ENCODE peak calls at places on chromosomes 3 and 15, in four cellular contexts. J is A549, X is SK-N-SH, C is GM12878. T is an unnamed sample.

GRCh38 chr3:130896101-130896500 is 2.2 kb downstream of the ATP2C1 start:
- DNase-seq in J (no peak), X (no peak), C (no peak), T (no peak)

GRCh38 chr3:136659253-136659652 is 92.9 kb downstream of the STAG1 start:
- DNase-seq in J (peak), C (no peak), X (peak), T (no peak)

GRCh38 chr3:137065381-137065780 is 107.6 kb downstream of the IL20RB start:
- DNase-seq in J (no peak), X (no peak), C (no peak), T (no peak)

GRCh38 chr15:93382196-93382820 is 293.3 kb upstream of the RGMA start:
- DNase-seq in X (no peak), C (no peak), J (no peak), T (no peak)

GRCh38 chr3:192751148-192751547 is 23.8 kb upstream of the FGF12 start:
- DNase-seq in J (no peak), X (no peak), C (no peak), T (no peak)

GRCh38 chr3:182533394-182533793 is 259.9 kb upstream of the ATP11B start:
- DNase-seq in C (no peak), X (no peak), J (peak), T (peak)

GRCh38 chr3:193831495-193832455 is 238.8 kb downstream of the OPA1 start:
- DNase-seq in X (no peak), J (no peak), C (peak), T (no peak)

GRCh38 chr3:29291262-29291981 is 10.6 kb downstream of the RBMS3 start:
- DNase-seq in X (no peak), J (no peak), C (no peak), T (peak)

GRCh38 chr15:63350178-63350621 is 31.4 kb downstream of the CA12 start:
- DNase-seq in J (no peak), C (no peak), X (no peak), T (no peak)

GRCh38 chr3:29186131-29186599 is 94.7 kb upstream of the RBMS3 start:
- DNase-seq in C (no peak), X (no peak), J (peak), T (no peak)

GRCh38 chr3:130607553-130608154 is 90.7 kb downstream of the COL6A6 start:
- DNase-seq in C (no peak), X (no peak), J (no peak), T (no peak)

GRCh38 chr15:39783244-39783820 is 691 bp upstream of the FSIP1 start:
- DNase-seq in J (no peak), C (no peak), X (no peak), T (no peak)

GRCh38 chr3:129658156-129658843 is 51.8 kb upstream of the PLXND1 start:
- DNase-seq in C (no peak), J (no peak), X (no peak), T (peak)

GRCh38 chr3:179148446-179149238 is 485 bp downstream of the PIK3CA start:
- DNase-seq in X (peak), C (no peak), J (peak), T (peak)

DNA sequence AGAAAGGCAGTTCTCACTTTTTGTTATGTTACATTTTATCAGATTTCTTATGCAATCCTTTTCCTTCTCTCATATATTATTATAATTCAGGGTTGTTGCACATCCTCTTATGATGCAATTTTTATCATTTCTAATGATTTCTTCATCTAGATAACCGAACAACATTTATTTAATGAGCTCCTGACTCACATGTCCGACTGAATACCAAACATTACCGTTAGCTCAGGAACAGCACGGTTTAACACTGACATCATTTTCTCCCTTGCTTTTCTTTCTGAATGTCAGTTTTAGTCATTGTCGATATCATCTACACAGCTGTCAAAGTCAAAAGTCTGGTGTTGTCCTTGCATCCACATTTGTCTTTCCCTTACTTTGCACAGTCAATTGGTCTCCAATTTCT is 199.2 kb downstream of the BCHE start:
- DNase-seq in J (no peak), X (no peak), C (no peak), T (no peak)
- TF ChIP-seq PBX3 in J (no peak), X (no peak), C (no peak), T (no peak)

GRCh38 chr15:82196353-82196752 is 66.2 kb downstream of the EFL1 start:
- DNase-seq in J (no peak), C (no peak), X (no peak), T (no peak)

GRCh38 chr15:82197734-82198594 is 64.6 kb downstream of the EFL1 start:
- DNase-seq in X (peak), C (peak), J (peak), T (peak)
- TF ChIP-seq PBX3 in X (no peak), C (no peak), J (no peak), T (no peak)

GRCh38 chr3:188686319-188686718 is 485.5 kb upstream of the TPRG1 start:
- DNase-seq in X (no peak), C (no peak), J (no peak), T (no peak)
- TF ChIP-seq PBX3 in X (no peak), C (no peak), J (no peak), T (no peak)

GRCh38 chr3:126983653-126984390 is 907 bp downstream of the PLXNA1 start:
- DNase-seq in J (no peak), C (no peak), X (peak), T (no peak)
- TF ChIP-seq PBX3 in J (no peak), C (no peak), X (no peak), T (no peak)

DNA sequence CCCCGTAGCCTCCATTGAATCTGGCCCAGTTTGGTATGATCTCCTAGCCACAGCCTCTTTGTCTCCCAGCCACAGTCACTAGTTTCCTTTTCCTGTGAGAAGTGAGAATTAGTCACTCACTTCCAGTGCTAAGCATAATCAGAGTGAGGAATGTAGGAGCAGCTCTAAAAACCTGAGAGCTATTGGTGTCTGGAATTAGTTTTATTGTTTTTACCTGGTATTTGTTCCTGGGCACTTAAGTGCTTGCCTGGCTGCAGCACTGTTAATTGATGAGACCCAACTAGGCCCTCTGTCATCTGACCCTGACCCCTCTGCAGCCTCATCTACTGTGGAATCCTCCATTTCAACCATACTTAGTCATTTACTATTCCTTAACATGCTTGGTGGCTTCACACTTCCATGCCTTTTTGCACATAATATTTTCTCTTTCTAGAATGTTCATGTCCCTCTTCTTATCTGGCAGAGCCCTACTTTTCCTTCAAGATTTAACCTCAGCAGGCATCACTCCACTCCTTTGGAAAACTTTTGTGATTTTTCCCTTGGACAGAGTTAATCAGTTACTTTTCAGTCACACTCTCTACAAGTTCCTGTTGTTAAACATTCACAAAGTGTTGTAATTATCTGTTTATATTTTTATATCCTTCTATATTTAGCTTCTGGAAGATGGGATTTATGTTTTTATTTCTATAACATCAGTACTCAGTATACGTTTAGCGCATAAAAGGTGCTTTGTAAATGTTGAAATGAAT is 48.8 kb downstream of the PDE8A start:
- DNase-seq in J (no peak), X (no peak), C (no peak), T (no peak)
- TF ChIP-seq PBX3 in J (no peak), X (no peak), C (no peak), T (no peak)

DNA sequence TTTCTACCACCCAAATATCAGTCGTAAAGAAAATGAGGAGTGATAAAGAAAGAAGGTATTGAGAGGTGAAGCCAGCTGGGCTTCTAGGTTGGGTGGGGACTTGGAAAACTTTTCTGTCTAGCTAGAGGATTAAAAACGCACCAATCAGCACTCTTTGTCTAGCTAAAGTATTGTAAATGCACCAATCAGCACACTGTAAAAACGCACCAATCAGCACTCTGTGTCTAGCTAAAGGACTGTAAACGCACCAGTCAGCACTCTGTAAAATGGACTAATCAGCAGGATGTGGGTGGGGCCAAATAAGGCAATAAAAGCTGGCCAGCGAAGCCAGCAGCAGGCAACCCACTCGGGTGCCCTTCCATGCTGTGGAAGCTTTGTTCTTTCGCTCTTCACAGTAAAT is 13.0 kb upstream of the IQGAP1 start:
- DNase-seq in J (no peak), X (no peak), C (no peak), T (no peak)
- TF ChIP-seq PBX3 in J (no peak), X (no peak), C (no peak), T (no peak)

GRCh38 chr3:127112796-127113570 is 79.9 kb upstream of the PRR23E start:
- DNase-seq in X (no peak), J (no peak), C (no peak), T (peak)

GRCh38 chr3:127110982-127111693 is 81.8 kb upstream of the PRR23E start:
- DNase-seq in J (no peak), X (no peak), C (no peak), T (no peak)

GRCh38 chr3:127115691-127116351 is 77.1 kb upstream of the PRR23E start:
- DNase-seq in J (no peak), C (no peak), X (no peak), T (peak)

GRCh38 chr3:127113571-127113891 is 79.4 kb upstream of the PRR23E start:
- DNase-seq in X (no peak), C (no peak), J (no peak), T (peak)

GRCh38 chr3:127114337-127115070 is 78.4 kb upstream of the PRR23E start:
- DNase-seq in C (no peak), J (no peak), X (peak), T (no peak)
- TF ChIP-seq PBX3 in C (no peak), J (no peak), X (no peak), T (no peak)

DNA sequence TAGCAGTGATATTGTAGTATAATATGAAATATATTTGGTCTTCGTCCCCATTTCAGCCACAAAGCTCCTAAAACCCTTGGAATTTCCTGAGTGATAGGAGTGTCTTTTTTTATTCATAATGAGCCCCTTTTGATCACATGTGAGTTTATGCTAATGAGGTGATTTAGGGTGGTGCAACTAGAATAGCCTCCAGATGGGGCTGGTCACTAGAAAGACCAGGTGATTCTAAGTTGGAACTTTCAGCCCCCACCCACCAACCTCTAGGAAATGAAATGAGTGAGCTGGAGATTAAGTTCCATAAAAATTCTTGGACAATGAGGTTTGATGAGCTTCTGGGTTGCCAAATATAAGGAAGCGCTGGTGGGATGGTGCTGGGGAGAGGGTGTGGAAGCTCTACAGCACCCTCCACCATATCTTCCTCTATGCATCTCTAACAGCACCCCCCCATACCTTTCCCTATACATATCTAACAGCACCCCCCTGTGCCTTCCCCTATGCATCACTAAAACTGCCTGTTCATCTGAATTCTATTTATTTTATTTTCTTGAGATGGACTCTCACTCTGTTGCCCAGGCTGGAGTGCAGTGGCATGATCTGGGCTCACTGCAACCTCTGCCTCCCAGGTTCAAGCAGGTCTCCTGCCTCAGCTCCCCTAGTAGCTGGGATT is 2.1 kb upstream of the SMCO1 start:
- DNase-seq in X (no peak), J (no peak), C (no peak), T (no peak)
- TF ChIP-seq PBX3 in X (no peak), J (no peak), C (no peak), T (no peak)

GRCh38 chr3:37183976-37184375 is 9.6 kb upstream of the LRRFIP2 start:
- DNase-seq in J (no peak), C (no peak), X (no peak), T (no peak)

GRCh38 chr3:37183375-37183831 is 9.0 kb upstream of the LRRFIP2 start:
- DNase-seq in X (no peak), C (no peak), J (peak), T (no peak)

GRCh38 chr3:37182816-37183215 is 8.4 kb upstream of the LRRFIP2 start:
- DNase-seq in J (no peak), C (no peak), X (no peak), T (no peak)

GRCh38 chr3:37181766-37182165 is 7.4 kb upstream of the LRRFIP2 start:
- DNase-seq in C (no peak), X (no peak), J (no peak), T (no peak)

DNA sequence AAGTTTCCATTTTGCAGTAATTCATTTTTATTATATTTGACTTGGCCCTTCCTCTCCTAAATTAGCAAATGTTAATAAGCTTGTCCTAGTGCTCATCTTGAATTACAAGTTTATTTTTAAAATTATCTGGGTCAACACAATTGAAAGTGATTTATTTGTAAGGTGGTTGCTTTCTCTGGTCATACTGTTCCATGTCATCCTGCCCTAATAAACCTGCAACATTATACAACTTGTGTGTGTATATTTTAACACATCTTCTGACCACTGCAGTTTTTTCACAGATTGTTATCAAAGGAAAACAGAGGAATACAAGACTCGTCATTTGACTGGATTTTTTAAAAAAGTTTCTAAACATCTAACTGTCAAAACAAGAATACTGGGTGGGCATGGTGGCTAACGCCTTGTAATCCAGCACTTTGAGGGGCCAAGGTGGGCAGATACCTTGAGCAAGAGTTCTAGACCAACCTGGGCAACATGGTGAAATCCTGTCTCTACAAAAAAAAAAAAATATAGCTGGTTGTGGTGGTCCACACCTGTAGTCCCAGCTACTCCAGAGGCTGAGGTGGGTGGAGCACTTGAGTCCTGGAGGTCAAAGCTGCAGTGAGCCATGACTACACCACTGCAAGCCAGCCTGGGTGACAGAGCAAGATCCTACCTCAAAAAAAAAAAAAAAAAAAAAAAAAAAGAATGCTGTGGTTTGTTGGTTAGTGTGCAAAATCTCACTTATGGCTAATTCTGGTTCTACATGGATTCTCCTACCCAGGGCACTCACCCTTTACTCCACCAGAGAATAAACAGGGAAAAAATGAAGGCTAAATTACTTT is 5.0 kb upstream of the LRRFIP2 start:
- DNase-seq in C (no peak), J (no peak), X (no peak), T (peak)
- TF ChIP-seq PBX3 in C (no peak), J (no peak), X (no peak), T (no peak)